ENCODE peak calls at places on chromosomes 7 and 10, in six cellular contexts. L, H, M, X, V and Y are unnamed samples.

GRCh38 chr7:102304668-102305067 is 18.0 kb downstream of the SH2B2 start:
- DNase-seq in V (no peak), M (no peak), X (no peak), H (no peak), L (peak; percentile 65), Y (no peak)

GRCh38 chr7:30800785-30801252 is 29.6 kb downstream of the MINDY4 start:
- DNase-seq in X (peak; percentile 73), M (peak; percentile 75), H (peak; percentile 84), V (peak; percentile 86), L (no peak), Y (no peak)

GRCh38 chr10:116787018-116787674 is 44.8 kb upstream of the HSPA12A start:
- DNase-seq in M (no peak), V (no peak), X (no peak), L (no peak), H (no peak), Y (no peak)

GRCh38 chr10:45160266-45160665 is 155.1 kb downstream of the OR13A1 start:
- DNase-seq in M (no peak), L (no peak), H (no peak), X (no peak), V (no peak), Y (no peak)

GRCh38 chr10:12420530-12421117 is 71.3 kb downstream of the CAMK1D start:
- DNase-seq in V (no peak), L (no peak), H (no peak), X (no peak), M (no peak), Y (no peak)

GRCh38 chr7:85033263-85033662 is 153.6 kb downstream of the SEMA3D start:
- DNase-seq in M (no peak), L (no peak), H (no peak), V (no peak), X (no peak), Y (no peak)

GRCh38 chr7:112995091-112995824 is 91.4 kb downstream of the GPR85 start:
- DNase-seq in M (peak; percentile 56), H (no peak), V (no peak), X (no peak), L (no peak), Y (peak; percentile 82)

GRCh38 chr7:1713502-1714484 is 43.7 kb downstream of the ELFN1 start:
- DNase-seq in V (no peak), M (no peak), H (no peak), X (no peak), L (peak; percentile 72), Y (no peak)

GRCh38 chr7:131212114-131212513 is 115.6 kb upstream of the MKLN1 start:
- DNase-seq in L (no peak), H (no peak), V (no peak), X (no peak), M (no peak), Y (no peak)

GRCh38 chr7:74134117-74134539 is 40.0 kb upstream of the EIF4H start:
- DNase-seq in H (no peak), L (no peak), V (no peak), X (no peak), M (no peak), Y (no peak)

GRCh38 chr10:95755511-95756004 is 405 bp upstream of the ENTPD1 start:
- DNase-seq in H (no peak), L (peak; percentile 49), V (peak; percentile 62), M (no peak), X (no peak), Y (no peak)

GRCh38 chr10:95444792-95445191 is 116.4 kb downstream of the SORBS1 start:
- DNase-seq in M (no peak), H (no peak), X (no peak), V (no peak), L (no peak), Y (no peak)

GRCh38 chr10:27448926-27449325 is 55.2 kb upstream of the RAB18 start:
- DNase-seq in V (no peak), L (no peak), H (no peak), X (no peak), M (no peak), Y (peak; percentile 18)

GRCh38 chr7:151585744-151586424 is 66.2 kb upstream of the RHEB start:
- DNase-seq in M (no peak), H (no peak), X (no peak), V (peak; percentile 48), L (no peak), Y (no peak)